ENCODE peak calls at places on chromosomes 4 and X, in ten cellular contexts. One of them, this sample, is unnamed.

GRCh38 chr4:825063-825968 is 613 bp downstream of the CPLX1 start:
- DNase-seq in caudate nucleus: no peak
- DNase-seq in upper lobe of right lung: peak
- DNase-seq in AG04450: no peak
- DNase-seq in thoracic aorta: no peak
- DNase-seq in brain microvascular endothelial cell: no peak
- DNase-seq in lung: no peak
- DNase-seq in psoas muscle: no peak
- DNase-seq in A549: no peak
- DNase-seq in CD8-positive, alpha-beta memory T cell: peak
- DNase-seq in this sample: no peak

GRCh38 chrX:41491267-41492004 is 44.3 kb downstream of the NYX start:
- DNase-seq in lung: peak
- DNase-seq in psoas muscle: peak
- DNase-seq in A549: peak
- DNase-seq in upper lobe of right lung: no peak
- DNase-seq in brain microvascular endothelial cell: peak
- DNase-seq in thoracic aorta: no peak
- DNase-seq in caudate nucleus: no peak
- DNase-seq in AG04450: peak
- DNase-seq in CD8-positive, alpha-beta memory T cell: no peak
- DNase-seq in this sample: no peak

GRCh38 chrX:8845060-8845459 is 43.9 kb upstream of the FAM9A start:
- DNase-seq in thoracic aorta: no peak
- DNase-seq in AG04450: peak
- DNase-seq in caudate nucleus: no peak
- DNase-seq in brain microvascular endothelial cell: peak
- DNase-seq in A549: peak
- DNase-seq in upper lobe of right lung: no peak
- DNase-seq in psoas muscle: no peak
- DNase-seq in lung: no peak
- DNase-seq in CD8-positive, alpha-beta memory T cell: no peak
- DNase-seq in this sample: no peak

GRCh38 chrX:107571296-107571998 is 56.9 kb upstream of the PRPS1 start:
- DNase-seq in brain microvascular endothelial cell: peak
- DNase-seq in CD8-positive, alpha-beta memory T cell: no peak
- DNase-seq in caudate nucleus: peak
- DNase-seq in thoracic aorta: no peak
- DNase-seq in AG04450: peak
- DNase-seq in psoas muscle: peak
- DNase-seq in lung: no peak
- DNase-seq in upper lobe of right lung: no peak
- DNase-seq in A549: peak
- DNase-seq in this sample: no peak

GRCh38 chr4:7811536-7812190 is 128.0 kb downstream of the AFAP1 start:
- DNase-seq in psoas muscle: peak
- DNase-seq in thoracic aorta: no peak
- DNase-seq in caudate nucleus: no peak
- DNase-seq in CD8-positive, alpha-beta memory T cell: no peak
- DNase-seq in AG04450: peak
- DNase-seq in upper lobe of right lung: no peak
- DNase-seq in lung: peak
- DNase-seq in brain microvascular endothelial cell: no peak
- DNase-seq in A549: no peak
- DNase-seq in this sample: no peak

GRCh38 chr4:16588170-16588569 is 310.3 kb downstream of the LDB2 start:
- DNase-seq in CD8-positive, alpha-beta memory T cell: no peak
- DNase-seq in lung: no peak
- DNase-seq in upper lobe of right lung: no peak
- DNase-seq in brain microvascular endothelial cell: no peak
- DNase-seq in A549: no peak
- DNase-seq in AG04450: no peak
- DNase-seq in thoracic aorta: no peak
- DNase-seq in caudate nucleus: no peak
- DNase-seq in psoas muscle: no peak
- DNase-seq in this sample: no peak

GRCh38 chr4:8261851-8262535 is 7.6 kb upstream of the HTRA3 start:
- DNase-seq in caudate nucleus: no peak
- DNase-seq in CD8-positive, alpha-beta memory T cell: no peak
- DNase-seq in thoracic aorta: no peak
- DNase-seq in psoas muscle: no peak
- DNase-seq in lung: no peak
- DNase-seq in upper lobe of right lung: no peak
- DNase-seq in brain microvascular endothelial cell: no peak
- DNase-seq in AG04450: no peak
- DNase-seq in A549: no peak
- DNase-seq in this sample: no peak

GRCh38 chr4:119709418-119709817 is 80.8 kb upstream of the PDE5A start:
- DNase-seq in A549: no peak
- DNase-seq in lung: no peak
- DNase-seq in CD8-positive, alpha-beta memory T cell: no peak
- DNase-seq in upper lobe of right lung: no peak
- DNase-seq in caudate nucleus: no peak
- DNase-seq in psoas muscle: no peak
- DNase-seq in AG04450: no peak
- DNase-seq in thoracic aorta: no peak
- DNase-seq in brain microvascular endothelial cell: no peak
- DNase-seq in this sample: no peak

GRCh38 chrX:110384490-110384889 is 25.8 kb downstream of the RTL9 start:
- DNase-seq in brain microvascular endothelial cell: peak
- DNase-seq in caudate nucleus: no peak
- DNase-seq in AG04450: no peak
- DNase-seq in CD8-positive, alpha-beta memory T cell: no peak
- DNase-seq in thoracic aorta: no peak
- DNase-seq in A549: no peak
- DNase-seq in psoas muscle: no peak
- DNase-seq in upper lobe of right lung: no peak
- DNase-seq in lung: no peak
- DNase-seq in this sample: no peak

GRCh38 chr4:2478220-2478619 is 9.3 kb downstream of the RNF4 start:
- DNase-seq in caudate nucleus: no peak
- DNase-seq in AG04450: no peak
- DNase-seq in upper lobe of right lung: no peak
- DNase-seq in lung: no peak
- DNase-seq in CD8-positive, alpha-beta memory T cell: no peak
- DNase-seq in thoracic aorta: no peak
- DNase-seq in brain microvascular endothelial cell: no peak
- DNase-seq in A549: no peak
- DNase-seq in psoas muscle: no peak
- DNase-seq in this sample: no peak

GRCh38 chr4:98838977-98839618 is 89.8 kb downstream of the EIF4E start:
- DNase-seq in thoracic aorta: no peak
- DNase-seq in brain microvascular endothelial cell: peak
- DNase-seq in psoas muscle: no peak
- DNase-seq in caudate nucleus: no peak
- DNase-seq in CD8-positive, alpha-beta memory T cell: no peak
- DNase-seq in AG04450: no peak
- DNase-seq in lung: no peak
- DNase-seq in upper lobe of right lung: no peak
- DNase-seq in A549: no peak
- DNase-seq in this sample: no peak

GRCh38 chr4:113316879-113317278 is 267.4 kb downstream of the ANK2 start:
- DNase-seq in thoracic aorta: no peak
- DNase-seq in brain microvascular endothelial cell: no peak
- DNase-seq in AG04450: no peak
- DNase-seq in A549: no peak
- DNase-seq in psoas muscle: no peak
- DNase-seq in lung: no peak
- DNase-seq in upper lobe of right lung: no peak
- DNase-seq in CD8-positive, alpha-beta memory T cell: peak
- DNase-seq in caudate nucleus: no peak
- DNase-seq in this sample: no peak

GRCh38 chrX:20477836-20478532 is 211.3 kb upstream of the RPS6KA3 start:
- DNase-seq in brain microvascular endothelial cell: no peak
- DNase-seq in psoas muscle: no peak
- DNase-seq in caudate nucleus: no peak
- DNase-seq in lung: no peak
- DNase-seq in thoracic aorta: no peak
- DNase-seq in A549: no peak
- DNase-seq in AG04450: no peak
- DNase-seq in upper lobe of right lung: peak
- DNase-seq in CD8-positive, alpha-beta memory T cell: no peak
- DNase-seq in this sample: no peak

GRCh38 chrX:107654778-107655761 is 26.8 kb downstream of the PRPS1 start:
- DNase-seq in A549: no peak
- DNase-seq in AG04450: peak
- DNase-seq in caudate nucleus: no peak
- DNase-seq in upper lobe of right lung: peak
- DNase-seq in psoas muscle: peak
- DNase-seq in brain microvascular endothelial cell: peak
- DNase-seq in CD8-positive, alpha-beta memory T cell: peak
- DNase-seq in lung: peak
- DNase-seq in thoracic aorta: no peak
- DNase-seq in this sample: peak

GRCh38 chr4:22762548-22762947 is 69.8 kb downstream of the GBA3 start:
- DNase-seq in caudate nucleus: no peak
- DNase-seq in AG04450: no peak
- DNase-seq in CD8-positive, alpha-beta memory T cell: no peak
- DNase-seq in A549: no peak
- DNase-seq in psoas muscle: no peak
- DNase-seq in thoracic aorta: no peak
- DNase-seq in upper lobe of right lung: no peak
- DNase-seq in brain microvascular endothelial cell: no peak
- DNase-seq in lung: no peak
- DNase-seq in this sample: no peak

GRCh38 chrX:101409043-101409442 is 1.0 kb downstream of the HNRNPH2 start:
- DNase-seq in lung: no peak
- DNase-seq in thoracic aorta: no peak
- DNase-seq in caudate nucleus: no peak
- DNase-seq in A549: no peak
- DNase-seq in AG04450: no peak
- DNase-seq in brain microvascular endothelial cell: no peak
- DNase-seq in upper lobe of right lung: no peak
- DNase-seq in psoas muscle: no peak
- DNase-seq in CD8-positive, alpha-beta memory T cell: no peak
- DNase-seq in this sample: no peak

DNA sequence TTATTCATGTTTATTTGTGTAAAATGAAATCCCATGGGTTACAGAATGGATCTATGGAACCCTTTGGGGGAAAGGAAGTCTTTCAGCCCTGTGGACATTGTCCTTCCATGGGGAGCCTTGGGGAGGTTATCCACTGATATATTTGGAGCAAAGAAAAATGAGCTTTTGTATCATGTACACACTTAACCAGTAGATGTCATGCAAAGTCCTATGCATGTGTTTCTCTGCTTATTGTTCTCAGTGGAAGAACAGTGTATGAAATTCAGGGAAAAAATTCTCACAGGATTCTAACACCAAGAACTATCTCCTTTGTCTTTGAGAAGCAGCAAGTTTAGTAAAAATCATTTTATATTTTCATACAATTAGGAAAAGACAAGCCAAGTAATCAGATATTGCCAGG is 105.3 kb downstream of the DTHD1 start:
- DNase-seq in caudate nucleus: no peak
- DNase-seq in brain microvascular endothelial cell: no peak
- DNase-seq in A549: no peak
- DNase-seq in AG04450: no peak
- DNase-seq in thoracic aorta: no peak
- DNase-seq in lung: no peak
- DNase-seq in psoas muscle: no peak
- DNase-seq in CD8-positive, alpha-beta memory T cell: no peak
- DNase-seq in upper lobe of right lung: no peak
- DNase-seq in this sample: no peak
- H3K27ac ChIP-seq in caudate nucleus: no peak
- H3K27ac ChIP-seq in brain microvascular endothelial cell: no peak
- H3K27ac ChIP-seq in A549: no peak
- H3K27ac ChIP-seq in AG04450: no peak
- H3K27ac ChIP-seq in thoracic aorta: no peak
- H3K27ac ChIP-seq in lung: no peak
- H3K27ac ChIP-seq in psoas muscle: no peak
- H3K27ac ChIP-seq in CD8-positive, alpha-beta memory T cell: peak
- H3K27ac ChIP-seq in upper lobe of right lung: no peak
- H3K27ac ChIP-seq in this sample: no peak

DNA sequence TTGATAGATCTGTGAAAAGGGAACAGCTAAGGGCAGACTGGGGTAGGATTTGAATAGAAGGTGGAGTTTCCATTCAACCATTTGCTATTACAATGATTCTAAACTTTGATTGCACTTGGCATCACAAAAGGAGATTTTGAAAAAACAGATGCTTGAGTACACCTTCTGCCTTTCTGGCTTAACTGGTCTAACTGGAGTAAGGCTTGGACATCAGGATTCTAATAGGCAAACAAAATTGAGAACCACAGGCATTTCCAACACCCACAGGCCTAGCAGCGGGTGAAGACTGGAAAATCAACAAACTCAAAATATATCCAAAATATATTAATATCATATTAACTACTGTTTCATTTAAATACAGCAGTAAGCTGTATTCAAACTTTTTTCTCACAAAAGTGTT is 1.9 kb upstream of the VEGFC start:
- DNase-seq in brain microvascular endothelial cell: no peak
- DNase-seq in psoas muscle: no peak
- DNase-seq in AG04450: no peak
- DNase-seq in A549: no peak
- DNase-seq in lung: no peak
- DNase-seq in upper lobe of right lung: no peak
- DNase-seq in thoracic aorta: no peak
- DNase-seq in caudate nucleus: no peak
- DNase-seq in CD8-positive, alpha-beta memory T cell: no peak
- DNase-seq in this sample: no peak
- H3K27ac ChIP-seq in brain microvascular endothelial cell: peak
- H3K27ac ChIP-seq in psoas muscle: no peak
- H3K27ac ChIP-seq in AG04450: no peak
- H3K27ac ChIP-seq in A549: peak
- H3K27ac ChIP-seq in lung: no peak
- H3K27ac ChIP-seq in upper lobe of right lung: no peak
- H3K27ac ChIP-seq in thoracic aorta: no peak
- H3K27ac ChIP-seq in caudate nucleus: no peak
- H3K27ac ChIP-seq in CD8-positive, alpha-beta memory T cell: no peak
- H3K27ac ChIP-seq in this sample: no peak

GRCh38 chrX:136126371-136126770 is 21.0 kb upstream of the FHL1 start:
- DNase-seq in CD8-positive, alpha-beta memory T cell: no peak
- DNase-seq in A549: no peak
- DNase-seq in caudate nucleus: no peak
- DNase-seq in AG04450: no peak
- DNase-seq in brain microvascular endothelial cell: no peak
- DNase-seq in thoracic aorta: no peak
- DNase-seq in upper lobe of right lung: no peak
- DNase-seq in psoas muscle: no peak
- DNase-seq in lung: no peak
- DNase-seq in this sample: no peak
- H3K27ac ChIP-seq in CD8-positive, alpha-beta memory T cell: no peak
- H3K27ac ChIP-seq in A549: no peak
- H3K27ac ChIP-seq in caudate nucleus: no peak
- H3K27ac ChIP-seq in AG04450: no peak
- H3K27ac ChIP-seq in brain microvascular endothelial cell: no peak
- H3K27ac ChIP-seq in thoracic aorta: peak
- H3K27ac ChIP-seq in upper lobe of right lung: no peak
- H3K27ac ChIP-seq in psoas muscle: peak
- H3K27ac ChIP-seq in lung: peak
- H3K27ac ChIP-seq in this sample: no peak

GRCh38 chr4:122764808-122765189 is 32.3 kb downstream of the BBS12 start:
- DNase-seq in upper lobe of right lung: no peak
- DNase-seq in caudate nucleus: no peak
- DNase-seq in AG04450: peak
- DNase-seq in brain microvascular endothelial cell: no peak
- DNase-seq in lung: no peak
- DNase-seq in thoracic aorta: no peak
- DNase-seq in A549: no peak
- DNase-seq in CD8-positive, alpha-beta memory T cell: no peak
- DNase-seq in psoas muscle: no peak
- DNase-seq in this sample: no peak
- H3K27ac ChIP-seq in upper lobe of right lung: no peak
- H3K27ac ChIP-seq in caudate nucleus: no peak
- H3K27ac ChIP-seq in AG04450: no peak
- H3K27ac ChIP-seq in brain microvascular endothelial cell: peak
- H3K27ac ChIP-seq in lung: no peak
- H3K27ac ChIP-seq in thoracic aorta: no peak
- H3K27ac ChIP-seq in A549: peak
- H3K27ac ChIP-seq in CD8-positive, alpha-beta memory T cell: no peak
- H3K27ac ChIP-seq in psoas muscle: no peak
- H3K27ac ChIP-seq in this sample: no peak

This sample was measured in CD4-positive, alpha-beta T cell.